ENCODE peak calls at places on chromosomes 1 and 21, in eight cellular contexts. M, L, G, C, N, P, W and D are unnamed samples.

GRCh38 chr1:43912607-43913006 is 21.0 kb upstream of the ARTN start:
- DNase-seq in L (no peak), W (no peak), G (no peak), P (no peak), M (no peak), N (peak; percentile 38), C (peak; percentile 48), D (no peak)

GRCh38 chr1:25130895-25131294 is 101.4 kb downstream of the SYF2 start:
- DNase-seq in G (no peak), L (no peak), M (no peak), C (no peak), P (no peak), W (no peak), N (no peak), D (no peak)

GRCh38 chr21:33687634-33688033 is 45.3 kb downstream of the ITSN1 start:
- DNase-seq in C (no peak), M (no peak), G (no peak), L (no peak), P (no peak), W (no peak), N (no peak), D (no peak)

GRCh38 chr1:18875107-18875795 is 15.8 kb upstream of the TAS1R2 start:
- DNase-seq in N (peak; percentile 81), G (peak; percentile 19), W (peak; percentile 93), P (peak; percentile 50), M (peak; percentile 80), C (peak; percentile 83), L (peak; percentile 93), D (peak; percentile 72)

GRCh38 chr1:107153033-107153432 is 12.2 kb downstream of the NTNG1 start:
- DNase-seq in W (no peak), G (no peak), C (no peak), L (no peak), P (no peak), N (no peak), M (no peak), D (peak; percentile 39)

GRCh38 chr1:30329802-30330557 is 393.4 kb downstream of the MATN1 start:
- DNase-seq in L (peak; percentile 6), P (no peak), W (no peak), G (no peak), C (no peak), N (no peak), M (no peak), D (no peak)

GRCh38 chr1:178706467-178706866 is 18.6 kb upstream of the RALGPS2 start:
- DNase-seq in G (no peak), W (no peak), L (no peak), N (peak; percentile 39), P (no peak), C (peak; percentile 87), M (no peak), D (no peak)

GRCh38 chr1:241077386-241078147 is 279.4 kb downstream of the RGS7 start:
- DNase-seq in G (no peak), W (no peak), M (no peak), C (no peak), P (no peak), L (no peak), N (no peak), D (no peak)

GRCh38 chr1:52976183-52977035 is 49.3 kb downstream of the SCP2 start:
- DNase-seq in G (no peak), M (no peak), W (no peak), P (no peak), N (no peak), L (no peak), C (no peak), D (no peak)

GRCh38 chr1:75672528-75673393 is 51.7 kb upstream of the ACADM start:
- DNase-seq in P (no peak), W (no peak), M (no peak), N (no peak), G (no peak), C (peak; percentile 39), L (no peak), D (no peak)

DNA sequence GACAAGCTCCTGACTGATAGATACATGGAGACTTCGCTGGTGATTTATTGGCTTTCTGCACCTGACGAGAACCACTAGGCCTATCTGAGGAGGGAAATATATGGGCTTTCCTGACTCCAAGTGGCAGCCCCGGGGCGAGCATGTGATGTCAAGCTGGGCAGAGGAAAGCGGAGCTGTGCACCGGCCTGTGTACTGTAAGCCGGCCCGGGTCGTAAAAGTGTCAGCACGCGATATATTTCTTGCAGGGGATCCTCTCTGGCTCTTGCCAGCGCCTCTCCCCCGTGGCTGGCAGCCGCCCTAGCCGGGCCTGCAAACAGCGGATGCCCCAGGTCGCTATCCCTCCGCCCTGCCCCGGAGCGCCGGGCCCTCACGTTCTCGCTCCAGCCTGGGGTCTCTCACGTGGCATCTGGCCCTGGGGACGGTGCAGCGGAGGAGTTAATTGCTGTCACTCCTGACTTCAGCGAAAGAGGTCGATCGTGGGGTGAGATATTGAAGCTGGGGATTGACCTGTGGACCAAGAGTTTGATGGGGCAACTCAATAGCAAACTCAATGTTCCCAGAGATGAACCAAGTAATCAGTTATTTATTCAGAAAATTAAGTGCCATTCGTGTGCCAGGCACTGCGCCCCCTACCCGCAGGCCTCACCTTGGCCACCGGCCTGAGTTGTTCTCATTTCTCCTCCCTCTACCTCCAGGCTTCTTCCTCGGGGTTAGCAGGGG is 41.0 kb upstream of the HAO2 start:
- DNase-seq in N (peak; percentile 14), W (peak; percentile 37), G (no peak), C (peak; percentile 17), M (peak; percentile 47), L (peak; percentile 64), P (no peak), D (no peak)
- H3K4me3 ChIP-seq in N (peak overlapping the region; percentile 63), W (no peak overlapping the region), G (peak overlapping the region; percentile 37), C (peak overlapping the region; percentile 53), M (peak overlapping the region; percentile 43), L (peak overlapping the region; percentile 40), P (peak overlapping the region; percentile 46), D (no peak overlapping the region)

DNA sequence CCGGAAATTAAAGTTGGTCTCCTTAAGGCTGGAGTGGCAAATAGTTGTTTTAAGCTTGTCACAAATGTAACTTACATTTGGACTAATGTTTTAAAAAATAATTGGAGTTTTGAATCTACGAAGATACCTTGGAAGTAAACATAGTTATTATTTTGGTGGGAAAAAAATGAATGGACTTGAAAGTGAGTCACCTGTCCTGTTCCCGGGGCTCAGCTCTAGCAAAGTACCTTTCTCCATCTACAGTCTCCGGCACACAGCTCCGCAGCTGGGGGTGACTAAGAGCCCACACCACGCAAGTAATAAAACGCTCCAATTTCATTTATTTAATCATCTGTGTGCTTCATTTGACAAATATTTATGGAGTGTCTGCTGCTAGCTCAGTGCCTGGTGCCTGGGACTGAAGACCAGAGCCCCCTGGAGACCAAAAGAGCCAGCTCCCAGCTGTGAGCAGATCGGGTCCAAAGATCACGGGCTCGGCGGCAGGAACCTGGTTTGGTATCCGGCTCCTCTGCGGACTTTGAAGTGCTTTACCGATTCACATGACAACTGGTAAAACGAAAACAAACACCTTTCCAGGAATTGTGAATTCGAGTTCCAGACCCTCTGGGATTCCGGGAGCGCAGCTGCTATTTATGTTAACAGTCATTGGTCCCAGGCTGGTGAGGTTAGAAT is 1.7 kb upstream of the RIPK4 start:
- DNase-seq in P (no peak), W (peak; percentile 87), N (no peak), M (no peak), C (peak; percentile 43), G (no peak), L (no peak), D (peak; percentile 37)
- H3K4me3 ChIP-seq in P (peak overlapping the region; percentile 48), W (no peak overlapping the region), N (peak overlapping the region; percentile 46), M (no peak overlapping the region), C (peak overlapping the region; percentile 56), G (peak overlapping the region; percentile 63), L (peak overlapping the region; percentile 24), D (peak overlapping the region; percentile 66)

GRCh38 chr1:206116873-206117150 is 376 bp downstream of the AVPR1B start:
- DNase-seq in N (no peak), M (no peak), G (no peak), C (no peak), W (no peak), L (no peak), P (no peak), D (no peak)

GRCh38 chr1:206117151-206117948 is at the start of gene AVPR1B:
- DNase-seq in M (peak; percentile 28), P (no peak), L (peak; percentile 85), W (peak; percentile 32), N (peak; percentile 53), G (no peak), C (peak; percentile 8), D (no peak)

GRCh38 chr1:206115791-206116190 is 1.4 kb downstream of the AVPR1B start:
- DNase-seq in W (no peak), M (no peak), N (no peak), C (no peak), G (no peak), L (no peak), P (no peak), D (no peak)

GRCh38 chr1:206114692-206115430 is 2.3 kb downstream of the AVPR1B start:
- DNase-seq in C (no peak), G (no peak), P (no peak), W (no peak), L (no peak), N (no peak), M (no peak), D (peak; percentile 27)

DNA sequence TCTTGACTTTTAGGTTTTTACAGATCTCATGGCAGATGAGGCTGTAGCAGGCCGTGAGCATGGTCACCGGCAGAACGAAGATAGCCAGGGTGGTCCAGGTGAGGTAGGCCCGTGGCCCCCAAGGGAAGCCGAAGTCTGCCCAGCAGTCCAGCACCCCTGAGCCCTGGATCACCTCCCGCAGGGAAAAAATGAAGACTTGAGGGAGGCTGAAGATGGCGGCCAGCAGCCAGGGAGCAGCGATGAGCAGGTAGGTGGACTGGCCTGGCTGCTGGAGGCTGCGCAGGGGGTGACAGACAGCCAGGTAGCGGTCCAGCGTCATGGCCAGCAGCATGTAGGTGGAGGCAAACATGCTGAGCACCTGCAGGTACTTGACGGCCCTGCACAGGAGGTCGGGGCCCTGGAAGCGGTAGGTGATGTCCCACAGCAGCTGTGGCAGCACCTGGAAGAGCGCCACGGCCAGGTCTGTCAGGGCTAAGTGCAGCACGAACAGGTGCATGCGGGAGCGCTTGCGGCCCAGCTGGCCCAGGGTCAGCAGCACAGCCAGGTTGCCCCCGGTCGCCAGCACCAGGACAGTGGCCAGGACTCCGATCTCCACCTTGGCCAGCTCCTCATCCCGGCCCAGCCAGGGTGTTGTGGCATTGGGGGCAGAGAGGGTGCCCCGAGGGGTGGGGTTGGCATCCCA is 856 bp downstream of the AVPR1B start:
- DNase-seq in L (no peak), W (no peak), C (no peak), M (no peak), N (no peak), G (no peak), P (no peak), D (no peak)
- H3K4me3 ChIP-seq in L (no peak overlapping the region), W (no peak overlapping the region), C (no peak overlapping the region), M (no peak overlapping the region), N (peak overlapping the region; percentile 57), G (no peak overlapping the region), P (no peak overlapping the region), D (no peak overlapping the region)

GRCh38 chr1:7402548-7402850 is 368.6 kb upstream of the VAMP3 start:
- DNase-seq in G (no peak), P (no peak), L (no peak), M (no peak), W (no peak), N (no peak), C (no peak), D (no peak)

GRCh38 chr1:7400566-7400965 is 370.5 kb upstream of the VAMP3 start:
- DNase-seq in G (no peak), W (no peak), C (no peak), L (no peak), P (no peak), N (no peak), M (no peak), D (no peak)

GRCh38 chr1:7398982-7399381 is 372.1 kb upstream of the VAMP3 start:
- DNase-seq in G (no peak), C (peak; percentile 51), P (no peak), N (no peak), L (no peak), M (no peak), W (no peak), D (no peak)

GRCh38 chr1:7401814-7402547 is 369.1 kb upstream of the VAMP3 start:
- DNase-seq in C (peak; percentile 98), P (no peak), W (no peak), M (peak; percentile 20), N (no peak), L (no peak), G (no peak), D (no peak)

GRCh38 chr1:7399514-7400125 is 371.5 kb upstream of the VAMP3 start:
- DNase-seq in M (no peak), G (no peak), P (no peak), W (no peak), N (no peak), L (no peak), C (no peak), D (no peak)
- H3K4me3 ChIP-seq in M (no peak overlapping the region), G (no peak overlapping the region), P (no peak overlapping the region), W (no peak overlapping the region), N (no peak overlapping the region), L (no peak overlapping the region), C (no peak overlapping the region), D (no peak overlapping the region)